ENCODE peak calls at places on chromosome 14, in seven cellular contexts. C is fibroblast of mammary gland; E is osteocyte; O is NB4; G is epithelial cell of proximal tubule; R is ovary; J is activated effector memory CD4-positive, alpha-beta T cell treated with Interleukin-2 at 50 U/mL for 16 hours. K is an unnamed sample.

GRCh38 chr14:73786632-73786941 is 65.0 kb upstream of the PTGR2 start:
- DNase-seq in C (no peak), E (no peak), O (peak), G (no peak), R (peak), J (no peak), K (peak)

GRCh38 chr14:105530446-105531087 is 4.2 kb downstream of the TMEM121 start:
- DNase-seq in C (no peak), E (no peak), O (no peak), G (no peak), R (no peak), J (no peak), K (no peak)

GRCh38 chr14:70098257-70098809 is 90.4 kb downstream of the SLC8A3 start:
- DNase-seq in C (peak), E (no peak), O (peak), G (no peak), R (no peak), J (no peak), K (no peak)

GRCh38 chr14:102461490-102462317 is 47.9 kb downstream of the ANKRD9 start:
- DNase-seq in C (no peak), E (no peak), O (peak), G (no peak), R (no peak), J (no peak), K (no peak)

GRCh38 chr14:97276573-97276972 is 479.4 kb downstream of the VRK1 start:
- DNase-seq in C (no peak), E (no peak), O (no peak), G (no peak), R (no peak), J (no peak), K (no peak)

GRCh38 chr14:101715209-101716076 is 46.1 kb upstream of the PPP2R5C start:
- DNase-seq in C (no peak), E (peak), O (no peak), G (no peak), R (no peak), J (no peak), K (no peak)

GRCh38 chr14:100416921-100417451 is 93.8 kb downstream of the SLC25A47 start:
- DNase-seq in C (peak), E (no peak), O (no peak), G (no peak), R (no peak), J (no peak), K (peak)

GRCh38 chr14:51692646-51693045 is 40.9 kb downstream of the FRMD6 start:
- DNase-seq in C (no peak), E (no peak), O (no peak), G (no peak), R (no peak), J (no peak), K (no peak)

GRCh38 chr14:68703093-68703492 is 89.8 kb downstream of the ZFP36L1 start:
- DNase-seq in C (peak), E (no peak), O (peak), G (no peak), R (no peak), J (no peak), K (peak)

GRCh38 chr14:33404054-33404453 is 465.4 kb downstream of the NPAS3 start:
- DNase-seq in C (peak), E (no peak), O (no peak), G (peak), R (no peak), J (no peak), K (peak)

GRCh38 chr14:104293851-104294627 is 155.7 kb downstream of the KIF26A start:
- DNase-seq in C (no peak), E (no peak), O (no peak), G (no peak), R (peak), J (no peak), K (no peak)

GRCh38 chr14:36646664-36647416 is 14.8 kb upstream of the PAX9 start:
- DNase-seq in C (no peak), E (no peak), O (no peak), G (no peak), R (no peak), J (no peak), K (peak)

GRCh38 chr14:93005135-93005813 is 82.3 kb downstream of the CHGA start:
- DNase-seq in C (no peak), E (no peak), O (no peak), G (no peak), R (no peak), J (no peak), K (no peak)

GRCh38 chr14:91509878-91510170 is 286 bp downstream of the PPP4R3A start:
- DNase-seq in C (no peak), E (no peak), O (no peak), G (no peak), R (no peak), J (no peak), K (no peak)

GRCh38 chr14:80615831-80616230 is 325.7 kb downstream of the CEP128 start:
- DNase-seq in C (no peak), E (no peak), O (no peak), G (no peak), R (no peak), J (no peak), K (no peak)

GRCh38 chr14:89214221-89214965 is 202.6 kb downstream of the FOXN3 start:
- DNase-seq in C (no peak), E (no peak), O (no peak), G (peak), R (no peak), J (no peak), K (peak)

GRCh38 chr14:20440882-20441281 is 4.9 kb upstream of the KLHL33 start:
- DNase-seq in C (peak), E (no peak), O (peak), G (no peak), R (no peak), J (no peak), K (no peak)

GRCh38 chr14:90846511-90846910 is 30.3 kb upstream of the TTC7B start:
- DNase-seq in C (peak), E (no peak), O (peak), G (no peak), R (no peak), J (no peak), K (peak)